ENCODE peak calls at places on chromosomes 11 and 22, in six cellular contexts. N is H1, Q is H9, K is neuronal stem cell, X is IMR-90, J is mesenchymal stem cell. F is an unnamed sample.
A peak's percentile ranks its signal among the peaks of the same experiment; 100 is the strongest.

GRCh38 chr11:86743223-86744118 is 56.9 kb upstream of the PRSS23 start:
- DNase-seq in Q (no peak), N (no peak), J (peak; percentile 99), X (peak; percentile 99), K (no peak), F (peak; percentile 53)

GRCh38 chr11:118060879-118061278 is 16.0 kb upstream of the TMPRSS4 start:
- DNase-seq in K (no peak), X (no peak), Q (no peak), N (no peak), J (no peak), F (no peak)

GRCh38 chr22:24697671-24698082 is 76.8 kb downstream of the PIWIL3 start:
- DNase-seq in Q (no peak), K (no peak), X (no peak), N (no peak), J (no peak), F (no peak)

GRCh38 chr11:96390403-96390830 is 604 bp downstream of the JRKL start:
- DNase-seq in X (peak; percentile 30), K (no peak), N (no peak), J (peak; percentile 59), Q (no peak), F (no peak)

GRCh38 chr22:50061141-50061823 is 3.2 kb upstream of the TTLL8 start:
- DNase-seq in N (no peak), Q (no peak), X (no peak), K (no peak), J (no peak), F (no peak)

GRCh38 chr11:79363261-79363660 is 77.6 kb downstream of the TENM4 start:
- DNase-seq in K (no peak), N (no peak), X (no peak), Q (no peak), J (no peak), F (peak; percentile 37)

GRCh38 chr11:125167292-125167953 is 2.9 kb downstream of the PKNOX2 start:
- DNase-seq in Q (no peak), K (peak; percentile 86), X (peak; percentile 25), J (peak; percentile 69), N (peak; percentile 77), F (peak; percentile 75)

GRCh38 chr11:72954860-72955259 is 140.6 kb downstream of the ATG16L2 start:
- DNase-seq in X (no peak), J (no peak), N (no peak), K (no peak), Q (no peak), F (no peak)

GRCh38 chr11:45264839-45265515 is 21.2 kb downstream of the SYT13 start:
- DNase-seq in X (peak; percentile 87), Q (no peak), J (peak; percentile 73), N (no peak), K (no peak), F (no peak)

GRCh38 chr11:109073032-109073822 is 348.8 kb upstream of the C11orf87 start:
- DNase-seq in X (no peak), K (no peak), N (no peak), Q (no peak), J (no peak), F (no peak)

GRCh38 chr11:58316142-58316541 is 42.7 kb downstream of the OR5B17 start:
- DNase-seq in J (peak; percentile 8), K (no peak), X (peak; percentile 80), N (no peak), Q (no peak), F (no peak)

GRCh38 chr11:86442420-86442819 is 67.7 kb downstream of the CCDC81 start:
- DNase-seq in X (peak; percentile 30), N (no peak), J (peak; percentile 27), K (no peak), Q (no peak), F (no peak)

GRCh38 chr11:128424867-128425285 is 162.5 kb downstream of the ETS1 start:
- DNase-seq in Q (no peak), N (no peak), J (peak; percentile 93), X (peak; percentile 66), K (no peak), F (peak; percentile 51)

GRCh38 chr11:61071208-61071681 is 31.0 kb upstream of the CD5 start:
- DNase-seq in J (no peak), Q (no peak), K (no peak), X (no peak), N (no peak), F (no peak)

GRCh38 chr22:27377901-27378300 is 423.7 kb downstream of the MN1 start:
- DNase-seq in X (no peak), N (no peak), K (no peak), J (peak; percentile 20), Q (no peak), F (no peak)

GRCh38 chr11:76371170-76371569 is 9.8 kb downstream of the THAP12 start:
- DNase-seq in J (peak; percentile 93), X (peak; percentile 94), N (no peak), Q (no peak), K (no peak), F (no peak)

GRCh38 chr11:116458546-116458945 is 314.2 kb downstream of the BUD13 start:
- DNase-seq in N (no peak), J (no peak), K (no peak), Q (no peak), X (no peak), F (no peak)

GRCh38 chr11:67275606-67276409 is 9.5 kb downstream of the GRK2 start:
- DNase-seq in X (no peak), Q (no peak), N (no peak), J (no peak), K (no peak), F (peak; percentile 27)

GRCh38 chr11:99568808-99569207 is 548.1 kb downstream of the CNTN5 start:
- DNase-seq in J (no peak), K (no peak), N (no peak), X (no peak), Q (no peak), F (no peak)

GRCh38 chr11:72629266-72629665 is 45.0 kb downstream of the PDE2A start:
- DNase-seq in N (no peak), K (no peak), J (peak; percentile 35), X (no peak), Q (no peak), F (no peak)

GRCh38 chr11:94757037-94757681 is 11.0 kb upstream of the AMOTL1 start:
- DNase-seq in N (no peak), K (no peak), J (no peak), X (no peak), Q (no peak), F (no peak)

GRCh38 chr22:42997577-42997976 is 17.4 kb downstream of the PACSIN2 start:
- DNase-seq in N (no peak), J (peak; percentile 49), K (no peak), Q (no peak), X (no peak), F (no peak)

GRCh38 chr22:29815580-29815979 is 22.5 kb downstream of the ASCC2 start:
- DNase-seq in Q (no peak), N (no peak), X (no peak), K (no peak), J (no peak), F (no peak)

GRCh38 chr11:12543596-12544415 is 130.4 kb upstream of the TEAD1 start:
- DNase-seq in X (no peak), Q (no peak), K (no peak), N (peak; percentile 41), J (no peak), F (peak; percentile 41)

GRCh38 chr11:12542186-12542935 is 131.9 kb upstream of the TEAD1 start:
- DNase-seq in J (no peak), Q (no peak), N (peak; percentile 39), K (no peak), X (no peak), F (no peak)

GRCh38 chr11:12546660-12547059 is 127.6 kb upstream of the TEAD1 start:
- DNase-seq in N (peak; percentile 26), J (no peak), Q (no peak), K (no peak), X (no peak), F (peak; percentile 34)

GRCh38 chr11:12546122-12546521 is 128.1 kb upstream of the TEAD1 start:
- DNase-seq in Q (no peak), N (no peak), X (no peak), J (no peak), K (no peak), F (no peak)

GRCh38 chr11:12544986-12545775 is 129.0 kb upstream of the TEAD1 start:
- DNase-seq in K (no peak), Q (no peak), N (peak; percentile 37), J (peak; percentile 58), X (peak; percentile 59), F (no peak)
- H2BK120ac ChIP-seq in K (no peak overlapping the region), Q (no peak overlapping the region), N (no peak overlapping the region), J (no peak overlapping the region), X (peak overlapping the region; percentile 2), F (no peak overlapping the region)

GRCh38 chr11:69049490-69049867 is 747 bp downstream of the TPCN2 start:
- DNase-seq in X (no peak), N (no peak), J (no peak), K (no peak), Q (no peak), F (no peak)
- H3K4me1 ChIP-seq in X (peaks cover 11% of the 10 kb centered on the region), N (no peaks in the 10 kb centered on the region), J (peaks cover 18% of the 10 kb centered on the region), K (peaks cover 12% of the 10 kb centered on the region), Q (peaks cover 4% of the 10 kb centered on the region), F (peaks cover 3% of the 10 kb centered on the region)

GRCh38 chr11:20029193-20029592 is 131.1 kb downstream of the DBX1 start:
- DNase-seq in X (no peak), K (no peak), J (no peak), N (no peak), Q (no peak), F (no peak)

GRCh38 chr11:20032577-20033265 is 127.6 kb downstream of the DBX1 start:
- DNase-seq in J (no peak), N (no peak), X (no peak), K (no peak), Q (no peak), F (no peak)

GRCh38 chr11:20032127-20032526 is 128.1 kb downstream of the DBX1 start:
- DNase-seq in Q (no peak), J (no peak), N (no peak), X (no peak), K (no peak), F (no peak)

GRCh38 chr11:20030472-20030871 is 129.8 kb downstream of the DBX1 start:
- DNase-seq in J (no peak), X (no peak), Q (no peak), K (no peak), N (no peak), F (no peak)

GRCh38 chr11:20031155-20032001 is 128.9 kb downstream of the DBX1 start:
- DNase-seq in Q (peak; percentile 51), J (peak; percentile 91), X (peak; percentile 95), K (no peak), N (no peak), F (peak; percentile 93)
- H3K79me1 ChIP-seq in Q (no peaks in the 10 kb centered on the region), J (peaks cover 10% of the 10 kb centered on the region), X (peaks cover 30% of the 10 kb centered on the region), K (no peaks in the 10 kb centered on the region), N (peaks cover 10% of the 10 kb centered on the region), F (peaks cover 4% of the 10 kb centered on the region)

DNA sequence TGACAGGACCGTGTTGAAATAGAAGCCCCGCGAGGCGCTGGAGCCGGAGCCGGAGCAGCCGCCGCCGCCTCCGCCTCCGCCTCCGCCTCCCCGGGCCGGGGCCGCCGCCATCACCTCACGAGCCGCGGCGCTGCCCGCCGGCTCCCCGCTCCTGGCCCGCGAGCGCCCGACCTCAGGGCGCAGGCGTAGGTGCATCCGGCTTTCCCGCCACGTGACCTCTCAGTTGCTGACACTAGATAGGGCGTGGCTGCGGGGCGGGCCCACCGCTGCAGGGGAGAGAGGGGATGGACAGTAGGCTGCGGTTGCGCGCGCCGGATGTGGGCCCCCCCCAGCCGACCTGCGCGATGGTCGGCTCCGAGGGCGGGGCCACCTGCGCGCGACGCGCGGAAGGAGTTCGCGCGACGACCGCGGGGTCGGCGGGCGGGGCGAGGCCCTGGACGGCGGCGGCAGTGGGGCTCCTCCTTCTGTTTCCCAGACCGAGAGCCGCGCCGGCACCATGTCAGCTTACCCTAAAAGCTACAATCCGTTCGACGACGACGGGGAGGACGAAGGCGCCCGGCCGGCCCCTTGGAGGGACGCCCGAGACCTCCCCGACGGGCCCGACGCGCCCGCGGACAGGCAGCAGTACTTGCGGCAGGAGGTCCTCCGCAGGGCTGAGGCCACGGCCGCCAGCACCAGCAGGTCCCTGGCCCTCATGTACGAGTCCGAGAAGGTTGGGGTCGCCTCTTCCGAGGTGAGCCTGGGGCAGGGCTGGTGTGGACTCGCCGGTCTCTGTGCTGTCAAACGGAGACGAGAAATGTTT is at the start of the genes PI4KA and SNAP29:
- DNase-seq in Q (peak; percentile 98), N (peak; percentile 97), K (peak; percentile 96), X (peak; percentile 97), J (peak; percentile 98), F (peak; percentile 99)
- H2BK120ac ChIP-seq in Q (no peak within 1 kb of the TSS), N (no peak within 1 kb of the TSS), K (no peak within 1 kb of the TSS), X (peak within 1 kb of the TSS; percentile 62), J (peak within 1 kb of the TSS; percentile 88), F (no peak within 1 kb of the TSS)